ENCODE peak calls at places on chromosomes 5 and 9, in six cellular contexts. One of them, this sample, is unnamed. For H3K36me3, the result is how much of the 10 kb centered on the place peaks cover.

GRCh38 chr5:119270955-119271757 is 84.7 kb upstream of the TNFAIP8 start:
- DNase-seq in cardiac muscle cell: no peak
- DNase-seq in neuronal stem cell: no peak
- DNase-seq in iPS DF 6.9: no peak
- DNase-seq in Panc1: no peak
- DNase-seq in naive thymus-derived CD4-positive, alpha-beta T cell: no peak
- DNase-seq in this sample: no peak

GRCh38 chr5:79983618-79984017 is 7.4 kb downstream of the MTX3 start:
- DNase-seq in cardiac muscle cell: no peak
- DNase-seq in neuronal stem cell: no peak
- DNase-seq in iPS DF 6.9: no peak
- DNase-seq in Panc1: no peak
- DNase-seq in naive thymus-derived CD4-positive, alpha-beta T cell: no peak
- DNase-seq in this sample: no peak

GRCh38 chr5:103918668-103919367 is 356.2 kb upstream of the NUDT12 start:
- DNase-seq in cardiac muscle cell: no peak
- DNase-seq in neuronal stem cell: peak
- DNase-seq in iPS DF 6.9: no peak
- DNase-seq in Panc1: no peak
- DNase-seq in naive thymus-derived CD4-positive, alpha-beta T cell: no peak
- DNase-seq in this sample: peak

GRCh38 chr5:61790007-61790406 is 457.9 kb downstream of the ZSWIM6 start:
- DNase-seq in cardiac muscle cell: no peak
- DNase-seq in neuronal stem cell: no peak
- DNase-seq in iPS DF 6.9: no peak
- DNase-seq in Panc1: no peak
- DNase-seq in naive thymus-derived CD4-positive, alpha-beta T cell: no peak
- DNase-seq in this sample: no peak

GRCh38 chr9:124696101-124696500 is 75.0 kb downstream of the NR6A1 start:
- DNase-seq in cardiac muscle cell: peak
- DNase-seq in neuronal stem cell: no peak
- DNase-seq in iPS DF 6.9: no peak
- DNase-seq in Panc1: no peak
- DNase-seq in naive thymus-derived CD4-positive, alpha-beta T cell: no peak
- DNase-seq in this sample: no peak

GRCh38 chr5:61678966-61679365 is 346.9 kb downstream of the ZSWIM6 start:
- DNase-seq in cardiac muscle cell: no peak
- DNase-seq in neuronal stem cell: no peak
- DNase-seq in iPS DF 6.9: no peak
- DNase-seq in Panc1: no peak
- DNase-seq in naive thymus-derived CD4-positive, alpha-beta T cell: no peak
- DNase-seq in this sample: no peak

GRCh38 chr5:179755022-179755421 is 22.4 kb downstream of the MAML1 start:
- DNase-seq in cardiac muscle cell: peak
- DNase-seq in neuronal stem cell: no peak
- DNase-seq in iPS DF 6.9: no peak
- DNase-seq in Panc1: no peak
- DNase-seq in naive thymus-derived CD4-positive, alpha-beta T cell: no peak
- DNase-seq in this sample: no peak

GRCh38 chr5:170289749-170290148 is 7.8 kb downstream of the LCP2 start:
- DNase-seq in cardiac muscle cell: no peak
- DNase-seq in neuronal stem cell: no peak
- DNase-seq in iPS DF 6.9: no peak
- DNase-seq in Panc1: no peak
- DNase-seq in naive thymus-derived CD4-positive, alpha-beta T cell: no peak
- DNase-seq in this sample: no peak

GRCh38 chr5:136781464-136781863 is 416.1 kb upstream of the TRPC7 start:
- DNase-seq in cardiac muscle cell: peak
- DNase-seq in neuronal stem cell: no peak
- DNase-seq in iPS DF 6.9: no peak
- DNase-seq in Panc1: no peak
- DNase-seq in naive thymus-derived CD4-positive, alpha-beta T cell: no peak
- DNase-seq in this sample: no peak

GRCh38 chr5:16570121-16570815 is 46.5 kb downstream of the RETREG1 start:
- DNase-seq in cardiac muscle cell: peak
- DNase-seq in neuronal stem cell: no peak
- DNase-seq in iPS DF 6.9: no peak
- DNase-seq in Panc1: no peak
- DNase-seq in naive thymus-derived CD4-positive, alpha-beta T cell: no peak
- DNase-seq in this sample: no peak

GRCh38 chr9:73348485-73348884 is 196.8 kb downstream of the ANXA1 start:
- DNase-seq in cardiac muscle cell: peak
- DNase-seq in neuronal stem cell: peak
- DNase-seq in iPS DF 6.9: no peak
- DNase-seq in Panc1: no peak
- DNase-seq in naive thymus-derived CD4-positive, alpha-beta T cell: no peak
- DNase-seq in this sample: no peak

GRCh38 chr9:137772281-137772873 is 105.2 kb upstream of the CACNA1B start:
- DNase-seq in cardiac muscle cell: no peak
- DNase-seq in neuronal stem cell: no peak
- DNase-seq in iPS DF 6.9: no peak
- DNase-seq in Panc1: no peak
- DNase-seq in naive thymus-derived CD4-positive, alpha-beta T cell: no peak
- DNase-seq in this sample: no peak

GRCh38 chr5:179325296-179326031 is 19.8 kb downstream of the ADAMTS2 start:
- DNase-seq in cardiac muscle cell: no peak
- DNase-seq in neuronal stem cell: no peak
- DNase-seq in iPS DF 6.9: no peak
- DNase-seq in Panc1: no peak
- DNase-seq in naive thymus-derived CD4-positive, alpha-beta T cell: no peak
- DNase-seq in this sample: no peak

GRCh38 chr5:14032944-14033343 is 88.5 kb upstream of the DNAH5 start:
- DNase-seq in cardiac muscle cell: peak
- DNase-seq in neuronal stem cell: no peak
- DNase-seq in iPS DF 6.9: no peak
- DNase-seq in Panc1: no peak
- DNase-seq in naive thymus-derived CD4-positive, alpha-beta T cell: no peak
- DNase-seq in this sample: no peak

GRCh38 chr5:2587189-2588031 is 164.1 kb downstream of the IRX2 start:
- DNase-seq in cardiac muscle cell: no peak
- DNase-seq in neuronal stem cell: no peak
- DNase-seq in iPS DF 6.9: no peak
- DNase-seq in Panc1: no peak
- DNase-seq in naive thymus-derived CD4-positive, alpha-beta T cell: no peak
- DNase-seq in this sample: no peak

GRCh38 chr9:107870927-107871720 is 381.6 kb upstream of the KLF4 start:
- DNase-seq in cardiac muscle cell: no peak
- DNase-seq in neuronal stem cell: no peak
- DNase-seq in iPS DF 6.9: no peak
- DNase-seq in Panc1: no peak
- DNase-seq in naive thymus-derived CD4-positive, alpha-beta T cell: no peak
- DNase-seq in this sample: no peak

GRCh38 chr5:142512041-142512679 is 173.7 kb downstream of the FGF1 start:
- DNase-seq in cardiac muscle cell: peak
- DNase-seq in neuronal stem cell: no peak
- DNase-seq in iPS DF 6.9: no peak
- DNase-seq in Panc1: no peak
- DNase-seq in naive thymus-derived CD4-positive, alpha-beta T cell: no peak
- DNase-seq in this sample: no peak

GRCh38 chr9:95494022-95494415 is 22.8 kb downstream of the PTCH1 start:
- DNase-seq in cardiac muscle cell: no peak
- DNase-seq in neuronal stem cell: no peak
- DNase-seq in iPS DF 6.9: no peak
- DNase-seq in Panc1: no peak
- DNase-seq in naive thymus-derived CD4-positive, alpha-beta T cell: peak
- DNase-seq in this sample: no peak

GRCh38 chr9:125541840-125542243 is 165.2 kb downstream of the MAPKAP1 start:
- DNase-seq in cardiac muscle cell: peak
- DNase-seq in neuronal stem cell: no peak
- DNase-seq in iPS DF 6.9: no peak
- DNase-seq in Panc1: no peak
- DNase-seq in naive thymus-derived CD4-positive, alpha-beta T cell: no peak
- DNase-seq in this sample: no peak

GRCh38 chr5:93249651-93250289 is 331.2 kb downstream of the NR2F1-AS1 start:
- DNase-seq in cardiac muscle cell: peak
- DNase-seq in neuronal stem cell: no peak
- DNase-seq in iPS DF 6.9: no peak
- DNase-seq in Panc1: no peak
- DNase-seq in naive thymus-derived CD4-positive, alpha-beta T cell: no peak
- DNase-seq in this sample: no peak

GRCh38 chr5:73312872-73313510 is 135.6 kb downstream of the FOXD1 start:
- DNase-seq in cardiac muscle cell: no peak
- DNase-seq in neuronal stem cell: no peak
- DNase-seq in iPS DF 6.9: no peak
- DNase-seq in Panc1: no peak
- DNase-seq in naive thymus-derived CD4-positive, alpha-beta T cell: no peak
- DNase-seq in this sample: no peak

GRCh38 chr5:163354685-163355084 is 82.7 kb upstream of the CCNG1 start:
- DNase-seq in cardiac muscle cell: no peak
- DNase-seq in neuronal stem cell: no peak
- DNase-seq in iPS DF 6.9: no peak
- DNase-seq in Panc1: no peak
- DNase-seq in naive thymus-derived CD4-positive, alpha-beta T cell: no peak
- DNase-seq in this sample: no peak

GRCh38 chr5:132825165-132825823 is 5.2 kb downstream of the SHROOM1 start:
- DNase-seq in cardiac muscle cell: no peak
- DNase-seq in neuronal stem cell: no peak
- DNase-seq in iPS DF 6.9: no peak
- DNase-seq in Panc1: no peak
- DNase-seq in naive thymus-derived CD4-positive, alpha-beta T cell: no peak
- DNase-seq in this sample: no peak
- H3K36me3 ChIP-seq in cardiac muscle cell: under half
- H3K36me3 ChIP-seq in neuronal stem cell: under half
- H3K36me3 ChIP-seq in iPS DF 6.9: under half
- H3K36me3 ChIP-seq in Panc1: under half
- H3K36me3 ChIP-seq in naive thymus-derived CD4-positive, alpha-beta T cell: under half
- H3K36me3 ChIP-seq in this sample: under half

GRCh38 chr9:33290247-33290993 is at the start of gene NFX1:
- DNase-seq in cardiac muscle cell: peak
- DNase-seq in neuronal stem cell: peak
- DNase-seq in iPS DF 6.9: peak
- DNase-seq in Panc1: peak
- DNase-seq in naive thymus-derived CD4-positive, alpha-beta T cell: peak
- DNase-seq in this sample: peak

GRCh38 chr9:33288828-33289483 is 1.4 kb upstream of the NFX1 start:
- DNase-seq in cardiac muscle cell: no peak
- DNase-seq in neuronal stem cell: no peak
- DNase-seq in iPS DF 6.9: no peak
- DNase-seq in Panc1: no peak
- DNase-seq in naive thymus-derived CD4-positive, alpha-beta T cell: no peak
- DNase-seq in this sample: no peak

GRCh38 chr9:33289936-33290246 is 425 bp upstream of the NFX1 start:
- DNase-seq in cardiac muscle cell: no peak
- DNase-seq in neuronal stem cell: no peak
- DNase-seq in iPS DF 6.9: no peak
- DNase-seq in Panc1: no peak
- DNase-seq in naive thymus-derived CD4-positive, alpha-beta T cell: no peak
- DNase-seq in this sample: no peak

GRCh38 chr9:33289501-33289900 is 815 bp upstream of the NFX1 start:
- DNase-seq in cardiac muscle cell: peak
- DNase-seq in neuronal stem cell: no peak
- DNase-seq in iPS DF 6.9: no peak
- DNase-seq in Panc1: no peak
- DNase-seq in naive thymus-derived CD4-positive, alpha-beta T cell: peak
- DNase-seq in this sample: no peak

DNA sequence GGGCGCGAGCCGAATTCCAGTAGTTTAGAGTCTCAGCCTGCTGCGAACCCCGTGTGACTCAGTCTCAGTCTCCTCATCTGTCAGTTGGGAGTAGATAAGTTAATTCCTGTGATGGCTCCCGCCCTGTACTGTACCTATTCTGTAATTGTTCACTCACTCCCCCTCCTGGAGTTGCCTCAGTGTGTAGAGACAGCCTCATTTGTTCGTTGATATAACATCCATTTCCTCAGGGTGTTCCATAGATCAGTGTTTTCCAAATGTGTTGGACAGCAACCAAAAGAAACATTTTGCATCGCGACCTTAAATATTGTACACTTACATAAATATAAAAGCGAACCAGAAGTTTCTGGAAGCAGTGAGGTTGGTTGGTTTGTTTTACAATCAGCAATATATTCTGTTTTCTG is 680 bp downstream of the NFX1 start:
- DNase-seq in cardiac muscle cell: no peak
- DNase-seq in neuronal stem cell: no peak
- DNase-seq in iPS DF 6.9: no peak
- DNase-seq in Panc1: no peak
- DNase-seq in naive thymus-derived CD4-positive, alpha-beta T cell: no peak
- DNase-seq in this sample: no peak
- H3K36me3 ChIP-seq in cardiac muscle cell: under half
- H3K36me3 ChIP-seq in neuronal stem cell: under half
- H3K36me3 ChIP-seq in iPS DF 6.9: under half
- H3K36me3 ChIP-seq in Panc1: under half
- H3K36me3 ChIP-seq in naive thymus-derived CD4-positive, alpha-beta T cell: under half
- H3K36me3 ChIP-seq in this sample: under half

GRCh38 chr9:98086461-98086860 is 29.9 kb downstream of the NANS start:
- DNase-seq in cardiac muscle cell: no peak
- DNase-seq in neuronal stem cell: no peak
- DNase-seq in iPS DF 6.9: no peak
- DNase-seq in Panc1: no peak
- DNase-seq in naive thymus-derived CD4-positive, alpha-beta T cell: no peak
- DNase-seq in this sample: no peak
- H3K36me3 ChIP-seq in cardiac muscle cell: under half
- H3K36me3 ChIP-seq in neuronal stem cell: under half
- H3K36me3 ChIP-seq in iPS DF 6.9: under half
- H3K36me3 ChIP-seq in Panc1: under half
- H3K36me3 ChIP-seq in naive thymus-derived CD4-positive, alpha-beta T cell: under half
- H3K36me3 ChIP-seq in this sample: under half

DNA sequence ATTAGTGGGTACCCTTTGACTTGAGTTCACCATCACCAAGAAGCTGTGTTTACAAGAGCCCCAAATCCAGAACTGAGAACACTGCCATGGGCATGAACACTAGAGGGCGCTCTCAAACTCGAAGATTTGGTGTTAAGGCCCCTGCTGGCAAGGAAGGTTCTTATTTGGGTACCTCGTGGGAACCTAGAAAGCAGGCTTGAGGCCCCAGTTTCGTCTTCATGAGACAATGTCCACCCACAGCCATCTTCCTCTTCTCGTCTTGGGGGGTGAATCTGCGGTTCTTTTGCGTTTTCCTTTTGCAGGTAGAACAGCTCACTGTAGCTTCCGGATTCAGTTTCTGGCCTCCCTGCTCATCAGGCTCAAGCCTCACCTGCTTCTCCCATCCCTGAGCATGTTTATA is 184.0 kb downstream of the SEMA5A start:
- DNase-seq in cardiac muscle cell: peak
- DNase-seq in neuronal stem cell: peak
- DNase-seq in iPS DF 6.9: peak
- DNase-seq in Panc1: peak
- DNase-seq in naive thymus-derived CD4-positive, alpha-beta T cell: peak
- DNase-seq in this sample: peak
- H3K36me3 ChIP-seq in cardiac muscle cell: under half
- H3K36me3 ChIP-seq in neuronal stem cell: under half
- H3K36me3 ChIP-seq in iPS DF 6.9: under half
- H3K36me3 ChIP-seq in Panc1: under half
- H3K36me3 ChIP-seq in naive thymus-derived CD4-positive, alpha-beta T cell: under half
- H3K36me3 ChIP-seq in this sample: under half